ENCODE peak calls at places on chromosome 2, in nine cellular contexts. R is ureter; X is stimulated activated CD4-positive, alpha-beta T cell treated with anti-CD3 and anti-CD28 coated beads, Interleukin-1b, Interleukin-23, amount 100 ng/mL, for 24 hours; O is RPMI7951; B is transverse colon; P is H4; F is fibroblast of lung; N is ovary; D is SW 1271. K is an unnamed sample.

GRCh38 chr2:24774373-24774772 is 18.8 kb downstream of the PTRHD1 start:
- DNase-seq in R (no peak), X (no peak), O (no peak), B (no peak), P (no peak), F (no peak), N (no peak), D (no peak), K (no peak)

GRCh38 chr2:4522498-4523421 is 819.4 kb downstream of the DCDC2C start:
- DNase-seq in R (no peak), X (no peak), O (no peak), B (no peak), P (no peak), F (no peak), N (no peak), D (no peak), K (no peak)

GRCh38 chr2:133431289-133431688 is 137.0 kb downstream of the NCKAP5 start:
- DNase-seq in R (no peak), X (no peak), O (peak; percentile 42), B (no peak), P (peak; percentile 18), F (no peak), N (no peak), D (no peak), K (peak; percentile 12)

GRCh38 chr2:84492571-84492970 is 23.7 kb upstream of the DNAH6 start:
- DNase-seq in R (no peak), X (no peak), O (peak; percentile 36), B (no peak), P (no peak), F (no peak), N (no peak), D (no peak), K (peak; percentile 41)

GRCh38 chr2:98359986-98360385 is 13.7 kb downstream of the CNGA3 start:
- DNase-seq in R (no peak), X (no peak), O (no peak), B (no peak), P (no peak), F (no peak), N (no peak), D (no peak), K (no peak)

GRCh38 chr2:73999881-74000597 is 15.3 kb downstream of the TET3 start:
- DNase-seq in R (no peak), X (no peak), O (no peak), B (peak; percentile 44), P (peak; percentile 36), F (peak; percentile 62), N (peak; percentile 45), D (no peak), K (peak; percentile 38)

GRCh38 chr2:238702276-238702675 is 145.6 kb upstream of the TWIST2 start:
- DNase-seq in R (no peak), X (no peak), O (no peak), B (no peak), P (no peak), F (no peak), N (no peak), D (no peak), K (no peak)

GRCh38 chr2:61784643-61785042 is 69.2 kb downstream of the FAM161A start:
- DNase-seq in R (no peak), X (no peak), O (no peak), B (no peak), P (no peak), F (no peak), N (no peak), D (no peak), K (no peak)

GRCh38 chr2:238701907-238702206 is 146.0 kb upstream of the TWIST2 start:
- DNase-seq in R (peak; percentile 30), X (no peak), O (no peak), B (no peak), P (no peak), F (no peak), N (no peak), D (no peak), K (no peak)

K was measured in EL.